ENCODE peak calls at places on chromosome 1, in eight cellular contexts. N, L, Y, V, M, E, R and Z are unnamed samples.

GRCh38 chr1:115492880-115493279 is 148.9 kb upstream of the VANGL1 start:
- DNase-seq in M (no peak), N (no peak), L (no peak), Y (no peak), E (no peak), V (peak; percentile 25), R (peak; percentile 30), Z (no peak)

GRCh38 chr1:197106869-197107268 is 39.6 kb downstream of the ASPM start:
- DNase-seq in L (no peak), E (no peak), Y (no peak), N (no peak), M (no peak), V (no peak), R (no peak), Z (no peak)

GRCh38 chr1:58896211-58897183 is 112.7 kb upstream of the JUN start:
- DNase-seq in E (peak; percentile 79), N (no peak), V (no peak), Y (no peak), M (no peak), L (no peak), R (no peak), Z (peak; percentile 81)

GRCh38 chr1:234963180-234963903 is 165.3 kb downstream of the TOMM20 start:
- DNase-seq in R (peak; percentile 50), L (peak; percentile 88), M (peak; percentile 78), E (peak; percentile 92), V (no peak), Y (peak; percentile 50), N (peak; percentile 60), Z (peak; percentile 95)

GRCh38 chr1:118899340-118899739 is 88.8 kb downstream of the TBX15 start:
- DNase-seq in E (no peak), Y (no peak), N (no peak), R (no peak), M (no peak), L (no peak), V (no peak), Z (no peak)

GRCh38 chr1:227916655-227917054 is 31.1 kb downstream of the WNT9A start:
- DNase-seq in L (no peak), E (no peak), V (no peak), M (no peak), N (no peak), R (no peak), Y (no peak), Z (no peak)

GRCh38 chr1:22761821-22762220 is 51.2 kb downstream of the EPHB2 start:
- DNase-seq in R (no peak), L (no peak), N (no peak), V (no peak), E (no peak), Y (no peak), M (no peak), Z (no peak)

GRCh38 chr1:223731076-223731770 is 18.9 kb downstream of the CAPN2 start:
- DNase-seq in M (peak; percentile 66), E (peak; percentile 87), L (no peak), Y (no peak), N (no peak), R (peak; percentile 58), V (no peak), Z (peak; percentile 84)